ENCODE peak calls at places on chromosomes 3 and 15, in five cellular contexts. K is suprapubic skin, V is HCT116, R is stomach, F is K562. I is an unnamed sample.

GRCh38 chr3:104879919-104880318 is 486.8 kb upstream of the ALCAM start:
- DNase-seq in K (no peak), V (no peak), F (no peak), R (no peak), I (no peak)

GRCh38 chr3:119184808-119185690 is 11.7 kb downstream of the UPK1B start:
- DNase-seq in V (no peak), K (no peak), F (no peak), R (no peak), I (no peak)

GRCh38 chr3:39907981-39908380 is 98.6 kb downstream of the MYRIP start:
- DNase-seq in V (no peak), R (no peak), F (no peak), K (no peak), I (no peak)

GRCh38 chr3:183697610-183698317 is at the start of gene YEATS2:
- DNase-seq in R (peak), V (peak), K (no peak), F (peak), I (peak)

GRCh38 chr3:37862219-37862711 is 585 bp downstream of the CTDSPL start:
- DNase-seq in R (peak), V (no peak), F (peak), K (no peak), I (peak)

GRCh38 chr3:43093006-43093405 is 12.9 kb downstream of the POMGNT2 start:
- DNase-seq in F (no peak), K (no peak), V (no peak), R (no peak), I (no peak)

GRCh38 chr15:65790692-65791334 is 1.3 kb downstream of the DENND4A start:
- DNase-seq in F (no peak), V (no peak), K (no peak), R (no peak), I (no peak)

GRCh38 chr15:52331490-52332240 is 36.1 kb upstream of the MYO5C start:
- DNase-seq in R (peak), V (peak), F (peak), K (no peak), I (no peak)

GRCh38 chr15:69034352-69034751 is 19.9 kb downstream of the NOX5 start:
- DNase-seq in F (no peak), V (no peak), K (no peak), R (no peak), I (no peak)

GRCh38 chr15:83322061-83322460 is 37.6 kb upstream of the BNC1 start:
- DNase-seq in V (no peak), K (no peak), R (no peak), F (no peak), I (no peak)

GRCh38 chr3:17089314-17089700 is 204.6 kb downstream of the PLCL2 start:
- DNase-seq in V (no peak), R (no peak), K (no peak), F (no peak), I (no peak)

GRCh38 chr3:12892840-12893189 is 51.5 kb upstream of the RPL32 start:
- DNase-seq in V (no peak), R (no peak), K (no peak), F (no peak), I (no peak)

GRCh38 chr3:143135150-143135549 is 15.6 kb downstream of the CHST2 start:
- DNase-seq in K (no peak), R (no peak), F (no peak), V (no peak), I (no peak)

GRCh38 chr3:8554725-8555621 is 53.4 kb downstream of the LMCD1 start:
- DNase-seq in R (no peak), K (peak), F (no peak), V (no peak), I (no peak)

GRCh38 chr3:190384241-190384863 is 3.6 kb upstream of the CLDN16 start:
- DNase-seq in V (peak), R (peak), F (no peak), K (no peak), I (no peak)

GRCh38 chr3:16477054-16477453 is 36.4 kb downstream of the RFTN1 start:
- DNase-seq in R (no peak), F (no peak), K (no peak), V (no peak), I (no peak)

GRCh38 chr15:35818846-35819245 is 272.9 kb upstream of the DPH6 start:
- DNase-seq in K (no peak), F (no peak), V (no peak), R (no peak), I (no peak)

GRCh38 chr3:50473768-50474167 is 29.7 kb downstream of the CACNA2D2 start:
- DNase-seq in K (no peak), F (no peak), R (no peak), V (no peak), I (no peak)

GRCh38 chr15:64549860-64550259 is 89.5 kb downstream of the ZNF609 start:
- DNase-seq in F (no peak), V (no peak), K (no peak), R (no peak), I (no peak)

GRCh38 chr3:104102386-104102785 is 1264.3 kb upstream of the ALCAM start:
- DNase-seq in R (no peak), F (no peak), V (peak), K (no peak), I (no peak)

GRCh38 chr3:129070086-129070875 is 9.7 kb downstream of the GP9 start:
- DNase-seq in R (no peak), V (no peak), F (no peak), K (no peak), I (no peak)

GRCh38 chr3:58429657-58430056 is 4.0 kb downstream of the PDHB start:
- DNase-seq in R (no peak), K (no peak), F (no peak), V (no peak), I (no peak)

GRCh38 chr3:10996345-10997050 is 4.0 kb downstream of the SLC6A1 start:
- DNase-seq in R (no peak), K (no peak), V (no peak), F (no peak), I (no peak)

GRCh38 chr15:47812436-47813109 is 95.3 kb downstream of the SEMA6D start:
- DNase-seq in K (no peak), V (no peak), F (no peak), R (no peak), I (no peak)

GRCh38 chr15:56460046-56460445 is 4.9 kb downstream of the MNS1 start:
- DNase-seq in F (no peak), K (no peak), V (no peak), R (no peak), I (no peak)

GRCh38 chr15:32818758-32819405 is 101.1 kb downstream of the GREM1 start:
- DNase-seq in V (no peak), F (no peak), R (no peak), K (no peak), I (no peak)

GRCh38 chr3:129620828-129621605 is 14.5 kb upstream of the PLXND1 start:
- DNase-seq in K (peak), F (no peak), V (no peak), R (no peak), I (no peak)

GRCh38 chr15:84955089-84955848 is 26.4 kb upstream of the PDE8A start:
- DNase-seq in R (peak), K (peak), F (peak), V (peak), I (peak)

GRCh38 chr3:20043398-20043797 is 3.2 kb downstream of the KAT2B start:
- DNase-seq in K (peak), F (no peak), V (no peak), R (peak), I (peak)

GRCh38 chr15:91970142-91970541 is 116.6 kb downstream of the SLCO3A1 start:
- DNase-seq in F (no peak), K (no peak), R (peak), V (no peak), I (peak)

GRCh38 chr3:126682046-126682445 is 22.0 kb upstream of the CHCHD6 start:
- DNase-seq in R (no peak), K (no peak), V (no peak), F (no peak), I (no peak)

GRCh38 chr3:55879901-55880331 is 392.8 kb upstream of the WNT5A start:
- DNase-seq in R (no peak), F (no peak), K (no peak), V (no peak), I (no peak)

GRCh38 chr15:61172325-61172724 is 56.8 kb downstream of the RORA start:
- DNase-seq in V (no peak), R (no peak), K (no peak), F (no peak), I (no peak)

GRCh38 chr15:61173899-61174689 is 55.0 kb downstream of the RORA start:
- DNase-seq in V (no peak), K (no peak), F (no peak), R (no peak), I (no peak)

GRCh38 chr15:61171190-61171589 is 57.9 kb downstream of the RORA start:
- DNase-seq in K (no peak), R (no peak), F (no peak), V (no peak), I (no peak)

GRCh38 chr15:61169904-61170695 is 59.0 kb downstream of the RORA start:
- DNase-seq in F (no peak), V (no peak), R (no peak), K (no peak), I (no peak)

GRCh38 chr15:61175024-61175423 is 54.1 kb downstream of the RORA start:
- DNase-seq in V (no peak), F (no peak), K (no peak), R (no peak), I (no peak)
- TF ChIP-seq POLR2A in V (no peak), F (no peak), K (no peak), R (no peak), I (no peak)

GRCh38 chr3:116929534-116930222 is 220.1 kb downstream of the TUSC7 start:
- DNase-seq in F (no peak), R (no peak), V (no peak), K (no peak), I (no peak)
- H3K4me3 ChIP-seq in F (no peak), R (no peak), V (no peak), K (no peak), I (no peak)

GRCh38 chr15:62989366-62990055 is 53.0 kb upstream of the TPM1 start:
- DNase-seq in V (no peak), K (no peak), R (no peak), F (no peak), I (no peak)
- TF ChIP-seq POLR2AphosphoS5 in V (no peak), K (no peak), R (no peak), F (no peak), I (no peak)

GRCh38 chr3:49005998-49006397 is 1.2 kb upstream of the WDR6 start:
- DNase-seq in K (no peak), F (no peak), R (no peak), V (no peak), I (peak)

GRCh38 chr3:49007771-49008528 is 759 bp downstream of the WDR6 start:
- DNase-seq in V (peak), F (peak), R (peak), K (peak), I (peak)

GRCh38 chr3:49006591-49007067 is 562 bp upstream of the WDR6 start:
- DNase-seq in R (no peak), V (no peak), K (peak), F (no peak), I (peak)

GRCh38 chr3:49005298-49005680 is 1.9 kb upstream of the WDR6 start:
- DNase-seq in K (no peak), V (no peak), R (no peak), F (no peak), I (no peak)

GRCh38 chr3:49007068-49007770 is at the start of gene WDR6:
- DNase-seq in F (peak), V (peak), R (peak), K (peak), I (peak)
- TF ChIP-seq POLR2A in F (peak), V (peak), R (no peak), K (no peak), I (peak)

DNA sequence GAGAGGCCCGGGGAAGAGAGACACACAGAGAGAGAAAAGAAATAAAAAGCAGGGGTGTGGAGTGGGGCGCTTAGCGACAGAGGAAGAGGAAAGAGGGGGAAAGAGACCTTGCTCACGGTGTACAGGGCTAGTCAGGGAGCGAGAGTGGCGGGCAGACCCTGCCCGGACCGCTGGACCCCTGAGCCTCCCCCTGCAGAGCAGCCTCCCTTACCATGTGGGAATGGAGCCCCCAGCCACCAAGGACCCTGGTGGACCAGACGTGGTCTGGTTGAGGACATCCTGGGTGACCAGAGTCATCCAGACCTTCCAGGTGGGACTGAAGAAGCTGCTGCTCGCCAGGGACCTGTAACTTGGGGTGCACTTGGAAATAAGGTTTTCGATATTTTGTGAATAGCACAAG is 129.6 kb downstream of the CHSY1 start:
- DNase-seq in V (no peak), F (no peak), K (no peak), R (no peak), I (no peak)
- H3K4me3 ChIP-seq in V (no peak), F (no peak), K (no peak), R (peak), I (no peak)

DNA sequence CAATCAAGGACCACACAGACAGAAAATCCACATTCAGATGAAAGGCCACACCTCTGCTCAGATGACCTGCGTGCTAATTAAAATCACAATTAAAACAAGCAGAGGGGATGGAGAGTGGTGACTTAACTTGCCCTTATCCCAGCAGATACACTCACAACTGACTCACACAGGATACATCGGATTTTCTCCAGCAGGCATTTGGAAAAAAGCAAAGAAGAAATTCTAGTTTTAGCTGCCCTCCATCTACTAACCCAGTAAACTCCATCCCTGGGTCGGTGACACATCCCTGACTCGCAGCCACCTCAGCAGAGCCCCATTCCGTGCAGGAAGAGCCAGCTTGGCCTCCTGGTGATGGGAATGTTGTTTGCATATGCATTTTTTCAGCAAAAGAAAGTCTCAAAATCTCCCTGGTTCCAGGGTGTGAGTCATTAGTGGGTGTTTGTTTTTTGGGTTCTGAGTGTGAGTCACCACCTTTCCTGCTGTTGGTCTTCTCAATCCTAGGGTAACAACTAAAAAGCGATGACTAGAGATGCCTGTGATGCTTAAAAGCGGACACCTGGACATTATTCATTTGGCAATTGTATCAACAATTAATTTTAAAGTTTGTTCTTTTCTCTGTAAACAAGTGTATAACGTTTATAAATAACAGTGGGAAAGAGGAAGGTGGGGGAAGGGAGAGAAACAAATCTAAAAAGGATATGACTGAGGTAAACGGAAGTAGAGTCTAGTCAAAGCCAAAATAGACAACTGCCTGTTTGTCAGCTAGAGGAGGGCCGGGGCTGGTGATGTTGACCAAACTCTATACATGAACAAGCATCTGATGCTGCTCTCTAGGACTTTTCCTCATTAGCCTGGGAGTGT is 49.8 kb upstream of the SLC4A7 start:
- DNase-seq in K (peak), F (no peak), R (peak), V (peak), I (peak)
- TF ChIP-seq POLR2AphosphoS5 in K (no peak), F (no peak), R (no peak), V (peak), I (no peak)

GRCh38 chr3:196075013-196075412 is 6.9 kb downstream of the TFRC start:
- DNase-seq in V (no peak), K (no peak), F (no peak), R (no peak), I (no peak)
- TF ChIP-seq POLR2A in V (no peak), K (no peak), F (no peak), R (no peak), I (no peak)

DNA sequence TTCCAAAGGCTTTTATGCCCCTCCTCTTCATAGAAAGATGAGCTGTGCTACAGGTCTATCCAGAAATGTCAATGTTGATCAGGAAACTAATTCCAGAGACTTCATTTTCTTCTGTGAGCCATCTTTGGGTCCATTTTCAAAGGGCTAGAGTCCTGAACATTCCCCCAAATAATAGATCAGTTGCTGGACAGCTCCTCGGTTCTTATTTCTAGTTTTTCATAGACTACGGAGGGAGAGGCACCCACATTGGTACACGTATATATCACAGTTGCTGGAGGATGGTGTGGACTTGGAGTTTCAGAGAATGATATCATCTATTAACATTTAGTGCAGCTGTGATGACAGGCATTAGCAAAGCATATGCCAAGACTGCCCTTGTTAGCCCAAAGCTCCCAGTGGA is 59.1 kb downstream of the AGBL1 start:
- DNase-seq in K (no peak), R (no peak), F (no peak), V (no peak), I (no peak)
- H3K4me3 ChIP-seq in K (no peak), R (no peak), F (no peak), V (no peak), I (no peak)

DNA sequence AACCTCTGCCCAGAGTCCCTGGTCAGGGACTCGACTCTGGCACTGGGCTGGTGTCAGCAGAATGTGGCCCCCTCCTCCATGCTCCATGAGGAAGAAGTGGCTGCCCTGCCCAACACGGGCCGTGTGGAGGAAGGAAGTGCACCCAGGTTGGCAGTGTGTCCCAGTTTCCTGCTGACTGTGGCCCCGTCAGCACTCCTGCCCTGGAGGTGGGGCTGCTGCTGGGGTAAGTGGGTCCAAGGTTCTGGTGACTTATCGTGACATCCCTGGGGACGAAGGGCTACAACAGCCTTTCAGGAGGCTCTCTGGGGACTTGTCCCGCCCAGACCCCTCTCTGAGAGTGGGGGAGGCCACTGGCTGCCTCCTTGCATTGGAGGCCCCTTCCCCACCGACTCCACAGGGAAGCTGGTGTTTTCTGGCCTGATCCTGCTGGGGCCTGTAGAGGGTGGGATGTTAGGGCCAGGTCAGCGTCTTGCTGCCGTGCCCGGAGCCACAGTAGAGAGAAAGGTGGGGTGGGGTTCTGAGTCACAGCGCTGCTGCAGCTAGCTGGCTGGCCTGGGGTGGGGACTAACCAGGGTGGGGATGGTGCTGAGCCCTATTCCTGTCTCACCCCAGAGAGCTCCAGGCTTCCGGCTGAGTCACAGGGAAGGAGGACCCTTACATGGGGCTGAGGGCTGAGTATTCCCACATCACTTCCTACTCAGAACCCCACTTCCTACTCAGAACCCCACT is 10.5 kb downstream of the SEMA4B start:
- DNase-seq in R (peak), K (no peak), F (no peak), V (peak), I (no peak)
- TF ChIP-seq POLR2AphosphoS5 in R (no peak), K (no peak), F (no peak), V (peak), I (no peak)